ENCODE peak calls at places on chromosomes 11 and 22, in four cellular contexts. One of them, this sample, is unnamed.

GRCh38 chr11:127098684-127099083 is 98.1 kb upstream of the KIRREL3 start:
- DNase-seq in adrenal gland: no peak
- DNase-seq in cardiac fibroblast: no peak
- DNase-seq in MM.1S: no peak
- DNase-seq in this sample: no peak

GRCh38 chr11:67022961-67023956 is at the start of gene SYT12:
- DNase-seq in adrenal gland: no peak
- DNase-seq in cardiac fibroblast: no peak
- DNase-seq in MM.1S: no peak
- DNase-seq in this sample: no peak

GRCh38 chr11:59787816-59788215 is 22.8 kb downstream of the MRPL16 start:
- DNase-seq in adrenal gland: no peak
- DNase-seq in cardiac fibroblast: peak
- DNase-seq in MM.1S: no peak
- DNase-seq in this sample: no peak

GRCh38 chr11:3942956-3943497 is 87.6 kb downstream of the STIM1 start:
- DNase-seq in adrenal gland: no peak
- DNase-seq in cardiac fibroblast: peak
- DNase-seq in MM.1S: no peak
- DNase-seq in this sample: no peak

GRCh38 chr11:120336641-120337132 is 474 bp downstream of the ARHGEF12 start:
- DNase-seq in adrenal gland: peak
- DNase-seq in cardiac fibroblast: peak
- DNase-seq in MM.1S: peak
- DNase-seq in this sample: no peak

GRCh38 chr22:40855104-40855959 is 1.1 kb downstream of the ST13 start:
- DNase-seq in adrenal gland: no peak
- DNase-seq in cardiac fibroblast: peak
- DNase-seq in MM.1S: no peak
- DNase-seq in this sample: peak

GRCh38 chr22:29443452-29443851 is 5.1 kb downstream of the RFPL1 start:
- DNase-seq in adrenal gland: no peak
- DNase-seq in cardiac fibroblast: peak
- DNase-seq in MM.1S: no peak
- DNase-seq in this sample: no peak

GRCh38 chr11:28657378-28658030 is 549.3 kb downstream of the METTL15 start:
- DNase-seq in adrenal gland: no peak
- DNase-seq in cardiac fibroblast: peak
- DNase-seq in MM.1S: no peak
- DNase-seq in this sample: no peak

GRCh38 chr22:38467904-38468760 is at the start of gene KDELR3:
- DNase-seq in adrenal gland: peak
- DNase-seq in cardiac fibroblast: peak
- DNase-seq in MM.1S: no peak
- DNase-seq in this sample: peak

GRCh38 chr11:1557904-1558831 is 13.9 kb downstream of the DUSP8 start:
- DNase-seq in adrenal gland: peak
- DNase-seq in cardiac fibroblast: peak
- DNase-seq in MM.1S: no peak
- DNase-seq in this sample: no peak

GRCh38 chr22:46001426-46002106 is 24.6 kb upstream of the WNT7B start:
- DNase-seq in adrenal gland: no peak
- DNase-seq in cardiac fibroblast: no peak
- DNase-seq in MM.1S: no peak
- DNase-seq in this sample: no peak

GRCh38 chr11:92251980-92252379 is 27.4 kb downstream of the FAT3 start:
- DNase-seq in adrenal gland: no peak
- DNase-seq in cardiac fibroblast: peak
- DNase-seq in MM.1S: no peak
- DNase-seq in this sample: no peak

GRCh38 chr11:34757026-34757451 is 136.1 kb downstream of the EHF start:
- DNase-seq in adrenal gland: no peak
- DNase-seq in cardiac fibroblast: peak
- DNase-seq in MM.1S: no peak
- DNase-seq in this sample: no peak

GRCh38 chr11:118002541-118003019 is 16.4 kb downstream of the IL10RA start:
- DNase-seq in adrenal gland: no peak
- DNase-seq in cardiac fibroblast: peak
- DNase-seq in MM.1S: no peak
- DNase-seq in this sample: no peak

GRCh38 chr22:38952382-38952993 is 4.9 kb upstream of the APOBEC3A start:
- DNase-seq in adrenal gland: no peak
- DNase-seq in cardiac fibroblast: no peak
- DNase-seq in MM.1S: no peak
- DNase-seq in this sample: no peak

GRCh38 chr11:77723024-77723423 is 85.4 kb upstream of the CLNS1A start:
- DNase-seq in adrenal gland: no peak
- DNase-seq in cardiac fibroblast: no peak
- DNase-seq in MM.1S: no peak
- DNase-seq in this sample: no peak

GRCh38 chr22:24819941-24820461 is 14.0 kb downstream of the SGSM1 start:
- DNase-seq in adrenal gland: peak
- DNase-seq in cardiac fibroblast: peak
- DNase-seq in MM.1S: no peak
- DNase-seq in this sample: no peak

GRCh38 chr11:86931965-86932332 is 23.2 kb downstream of the FZD4 start:
- DNase-seq in adrenal gland: peak
- DNase-seq in cardiac fibroblast: no peak
- DNase-seq in MM.1S: no peak
- DNase-seq in this sample: no peak

GRCh38 chr11:47586456-47586855 is at the start of gene FAM180B:
- DNase-seq in adrenal gland: no peak
- DNase-seq in cardiac fibroblast: no peak
- DNase-seq in MM.1S: no peak
- DNase-seq in this sample: no peak

GRCh38 chr22:46051646-46052045 is 74.7 kb upstream of the WNT7B start:
- DNase-seq in adrenal gland: peak
- DNase-seq in cardiac fibroblast: no peak
- DNase-seq in MM.1S: no peak
- DNase-seq in this sample: no peak

GRCh38 chr22:49437356-49437755 is 390.3 kb downstream of the BRD1 start:
- DNase-seq in adrenal gland: no peak
- DNase-seq in cardiac fibroblast: no peak
- DNase-seq in MM.1S: no peak
- DNase-seq in this sample: no peak

GRCh38 chr11:47607380-47607779 is 13.2 kb upstream of the C1QTNF4 start:
- DNase-seq in adrenal gland: no peak
- DNase-seq in cardiac fibroblast: peak
- DNase-seq in MM.1S: no peak
- DNase-seq in this sample: no peak

This sample was measured in GM12865.